ENCODE peak calls at places on chromosomes 13 and 19, in eight cellular contexts. C is H1, S is transverse colon, P is prostate gland, B is stomach, O is endothelial cell of umbilical vein, L is Panc1, I is upper lobe of left lung. Q is an unnamed sample. For H3K4me1, the result is how much of the 10 kb centered on the place peaks cover.

GRCh38 chr13:113897161-113897560 is 33.3 kb upstream of the GAS6 start:
- DNase-seq in B (no peak), P (no peak), S (no peak), C (no peak), I (no peak), L (no peak), O (peak), Q (peak)

GRCh38 chr19:3061214-3062161 is 807 bp downstream of the TLE5 start:
- DNase-seq in O (no peak), S (peak), C (no peak), I (peak), L (no peak), P (peak), B (peak), Q (no peak)

GRCh38 chr13:40031031-40031430 is 375.6 kb downstream of the COG6 start:
- DNase-seq in I (no peak), L (no peak), C (no peak), S (no peak), O (peak), B (no peak), P (no peak), Q (no peak)

GRCh38 chr13:35092251-35092650 is 150.2 kb downstream of the NBEA start:
- DNase-seq in L (no peak), S (no peak), O (no peak), C (no peak), P (no peak), B (no peak), I (no peak), Q (no peak)

GRCh38 chr13:66673401-66673800 is 556.7 kb downstream of the PCDH9 start:
- DNase-seq in B (no peak), S (no peak), P (no peak), C (no peak), I (no peak), L (no peak), O (no peak), Q (no peak)

GRCh38 chr13:96925466-96925865 is 68.8 kb downstream of the OXGR1 start:
- DNase-seq in I (no peak), L (no peak), S (no peak), O (no peak), C (no peak), B (no peak), P (no peak), Q (no peak)

GRCh38 chr19:33815410-33816340 is 19.0 kb downstream of the KCTD15 start:
- DNase-seq in C (no peak), O (no peak), P (no peak), L (no peak), B (no peak), S (no peak), I (no peak), Q (no peak)

GRCh38 chr19:56477429-56478338 is 539 bp upstream of the ZNF667 start:
- DNase-seq in L (no peak), B (peak), C (peak), P (peak), S (peak), I (peak), O (peak), Q (peak)

GRCh38 chr19:54806516-54806838 is 3.1 kb downstream of the KIR2DL4 start:
- DNase-seq in B (no peak), O (no peak), I (no peak), C (no peak), L (no peak), S (no peak), P (no peak), Q (no peak)

GRCh38 chr13:25927966-25928365 is 123.8 kb downstream of the SHISA2 start:
- DNase-seq in L (no peak), S (no peak), C (no peak), I (no peak), P (no peak), B (no peak), O (no peak), Q (no peak)

GRCh38 chr19:15299568-15300409 is 32.5 kb downstream of the BRD4 start:
- DNase-seq in S (no peak), O (no peak), B (no peak), L (no peak), P (no peak), I (no peak), C (no peak), Q (no peak)

GRCh38 chr19:15303105-15303780 is 29.1 kb downstream of the BRD4 start:
- DNase-seq in S (no peak), I (no peak), O (no peak), C (no peak), P (peak), B (no peak), L (no peak), Q (no peak)

GRCh38 chr19:15298847-15299567 is 33.3 kb downstream of the BRD4 start:
- DNase-seq in P (no peak), B (no peak), I (no peak), C (no peak), S (no peak), L (no peak), O (no peak), Q (no peak)

GRCh38 chr19:15297416-15298224 is 34.7 kb downstream of the BRD4 start:
- DNase-seq in I (no peak), P (peak), L (peak), O (no peak), S (peak), C (no peak), B (no peak), Q (no peak)

DNA sequence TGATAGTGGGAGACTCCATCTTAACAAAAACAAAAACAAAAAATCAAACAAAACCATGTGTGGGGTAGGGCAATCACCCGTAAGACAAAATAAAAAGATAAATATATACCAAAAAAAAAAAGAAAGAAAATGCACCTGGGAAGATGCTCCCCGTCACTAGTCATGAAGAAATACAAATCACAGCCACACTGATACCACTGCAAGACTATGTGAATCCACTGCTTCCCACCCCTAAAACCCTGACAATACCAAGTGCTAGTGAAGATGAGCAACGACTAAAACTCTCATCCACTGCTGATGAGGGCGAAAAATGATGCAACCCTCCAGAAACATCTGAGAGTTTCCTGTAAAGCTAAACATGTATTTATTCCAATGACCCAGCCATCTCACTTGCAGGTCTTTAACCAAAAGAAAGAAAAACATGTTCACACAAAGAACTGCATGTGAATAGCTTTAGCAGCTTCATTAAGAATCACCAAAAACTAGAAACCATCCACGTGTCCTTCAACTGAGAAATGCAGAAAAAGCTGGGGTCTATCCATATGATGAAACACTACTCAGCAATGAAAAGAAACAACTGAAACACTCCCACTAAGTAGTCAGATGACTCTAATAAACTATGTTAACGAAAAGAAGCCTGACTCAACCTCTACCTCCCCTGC is 31.7 kb downstream of the BRD4 start:
- DNase-seq in C (no peak), L (peak), S (no peak), O (no peak), B (no peak), P (no peak), I (no peak), Q (no peak)
- H3K4me1 ChIP-seq in C (under half), L (half or more), S (half or more), O (under half), B (half or more), P (under half), I (half or more), Q (under half)

DNA sequence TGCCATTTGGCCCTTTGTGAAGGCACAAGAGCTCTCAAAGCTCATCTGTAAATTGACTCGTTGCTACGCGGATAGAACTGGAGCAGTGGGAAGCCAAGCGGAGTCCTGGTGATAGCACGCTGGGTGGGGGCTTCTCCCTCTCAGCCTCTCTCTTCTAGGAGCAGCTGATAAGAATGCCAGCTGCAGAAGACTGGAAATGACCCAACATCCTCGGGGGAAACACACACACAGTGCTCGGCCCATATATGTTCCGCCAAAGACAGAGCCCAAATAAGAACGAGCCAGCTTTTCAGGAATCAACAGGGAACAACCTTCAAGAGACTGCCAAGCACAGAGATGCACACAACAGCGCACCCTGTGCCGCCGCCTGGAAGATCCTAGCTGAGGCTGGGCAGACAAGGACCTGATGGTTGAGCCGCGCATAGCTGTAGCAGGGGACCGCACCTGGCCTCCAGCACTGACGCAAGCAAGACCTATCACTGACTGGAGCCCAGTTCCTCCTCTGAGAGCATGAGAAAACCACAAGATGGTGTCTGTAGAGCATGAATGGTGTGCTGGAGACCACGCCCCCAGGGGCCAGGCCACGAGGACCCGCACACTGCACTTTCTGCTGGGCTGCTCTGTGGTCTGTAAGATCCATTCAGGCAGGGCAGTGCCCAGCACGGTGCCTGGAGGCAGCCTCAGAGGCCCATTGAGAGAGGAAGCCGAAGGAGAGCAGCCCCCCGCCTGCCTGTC is 16.0 kb upstream of the SLC35E1 start:
- DNase-seq in B (no peak), P (peak), S (peak), L (no peak), C (no peak), O (peak), I (peak), Q (no peak)
- TF ChIP-seq CTCF in B (no peak), P (no peak), S (no peak), L (no peak), C (no peak), O (no peak), I (no peak), Q (no peak)

DNA sequence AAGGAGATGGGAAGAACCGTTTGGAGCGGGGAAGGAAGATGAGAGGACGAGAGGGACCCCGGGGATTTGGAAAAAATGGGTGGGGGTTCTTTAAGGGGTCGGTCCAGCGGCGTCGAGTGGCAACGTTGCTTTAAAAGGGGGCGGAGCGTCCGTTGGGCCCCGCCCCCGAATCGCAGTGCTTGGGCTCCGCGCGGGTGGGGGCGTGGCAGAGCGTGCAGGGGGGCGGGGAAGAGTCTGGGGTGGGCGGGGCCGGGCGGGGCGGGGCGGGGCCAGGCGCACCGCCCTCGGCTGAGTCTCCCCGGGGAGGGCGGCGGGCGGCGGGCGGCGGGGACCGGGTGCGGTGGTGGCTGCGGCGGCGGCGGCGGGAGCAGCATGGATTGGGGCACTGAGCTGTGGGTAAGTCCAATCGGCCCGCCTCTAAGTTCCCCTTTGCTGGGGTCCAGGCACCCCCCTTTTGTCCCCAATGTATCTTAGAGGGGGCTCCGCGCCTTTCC is at the start of gene TRIP10:
- DNase-seq in O (peak), P (peak), B (peak), S (peak), C (no peak), I (peak), L (no peak), Q (peak)
- TF ChIP-seq POLR2AphosphoS5 in O (no peak), P (peak), B (peak), S (peak), C (no peak), I (peak), L (no peak), Q (no peak)

GRCh38 chr13:99178636-99179035 is 22.0 kb upstream of the UBAC2 start:
- DNase-seq in O (no peak), L (no peak), S (no peak), P (no peak), C (no peak), I (no peak), B (no peak), Q (no peak)

GRCh38 chr13:99173606-99174005 is 27.0 kb upstream of the UBAC2 start:
- DNase-seq in L (no peak), B (no peak), O (no peak), I (no peak), P (no peak), C (no peak), S (no peak), Q (no peak)

GRCh38 chr13:99176309-99177276 is 24.1 kb upstream of the UBAC2 start:
- DNase-seq in L (peak), C (peak), B (peak), I (no peak), O (peak), P (peak), S (peak), Q (peak)

GRCh38 chr13:99172951-99173350 is 27.7 kb upstream of the UBAC2 start:
- DNase-seq in P (no peak), L (no peak), B (no peak), S (no peak), I (peak), O (no peak), C (no peak), Q (no peak)

GRCh38 chr13:99174533-99175100 is 26.0 kb upstream of the UBAC2 start:
- DNase-seq in L (no peak), C (no peak), B (no peak), S (no peak), P (no peak), I (no peak), O (no peak), Q (no peak)
- H3K4me1 ChIP-seq in L (under half), C (under half), B (under half), S (under half), P (under half), I (under half), O (under half), Q (under half)

DNA sequence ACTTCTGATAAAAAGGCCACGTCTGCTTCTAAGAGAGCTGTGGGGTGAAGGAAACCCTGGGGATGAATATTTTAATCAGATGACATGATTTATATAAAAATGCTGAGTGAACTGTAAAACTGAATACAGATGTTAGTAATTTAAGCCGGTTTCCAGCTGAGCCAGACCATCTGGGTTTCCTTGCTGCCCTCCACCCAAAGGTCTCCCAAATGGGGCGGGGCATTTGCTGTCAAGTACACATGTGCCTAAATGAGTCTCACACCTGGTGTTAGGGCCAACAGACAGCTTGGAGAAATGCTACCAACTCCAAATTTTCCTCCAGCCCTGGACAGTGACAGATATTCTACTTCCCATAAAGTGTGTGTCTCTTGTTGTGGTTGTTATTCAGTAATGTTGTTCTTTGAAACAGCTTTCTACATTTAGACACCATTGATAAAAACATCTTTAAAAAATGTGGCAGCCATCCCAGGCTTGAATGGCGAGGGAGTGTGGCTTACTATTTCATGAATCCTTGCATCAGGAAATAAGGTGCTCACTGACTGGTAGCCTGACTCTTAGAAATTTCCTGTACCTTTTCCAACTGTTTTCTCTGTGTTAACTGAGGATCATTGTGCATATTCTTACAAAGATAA is 350.4 kb downstream of the MTUS2 start:
- DNase-seq in P (no peak), C (no peak), S (no peak), O (no peak), I (no peak), L (no peak), B (no peak), Q (no peak)
- TF ChIP-seq CTCF in P (no peak), C (no peak), S (no peak), O (no peak), I (no peak), L (no peak), B (no peak), Q (no peak)

DNA sequence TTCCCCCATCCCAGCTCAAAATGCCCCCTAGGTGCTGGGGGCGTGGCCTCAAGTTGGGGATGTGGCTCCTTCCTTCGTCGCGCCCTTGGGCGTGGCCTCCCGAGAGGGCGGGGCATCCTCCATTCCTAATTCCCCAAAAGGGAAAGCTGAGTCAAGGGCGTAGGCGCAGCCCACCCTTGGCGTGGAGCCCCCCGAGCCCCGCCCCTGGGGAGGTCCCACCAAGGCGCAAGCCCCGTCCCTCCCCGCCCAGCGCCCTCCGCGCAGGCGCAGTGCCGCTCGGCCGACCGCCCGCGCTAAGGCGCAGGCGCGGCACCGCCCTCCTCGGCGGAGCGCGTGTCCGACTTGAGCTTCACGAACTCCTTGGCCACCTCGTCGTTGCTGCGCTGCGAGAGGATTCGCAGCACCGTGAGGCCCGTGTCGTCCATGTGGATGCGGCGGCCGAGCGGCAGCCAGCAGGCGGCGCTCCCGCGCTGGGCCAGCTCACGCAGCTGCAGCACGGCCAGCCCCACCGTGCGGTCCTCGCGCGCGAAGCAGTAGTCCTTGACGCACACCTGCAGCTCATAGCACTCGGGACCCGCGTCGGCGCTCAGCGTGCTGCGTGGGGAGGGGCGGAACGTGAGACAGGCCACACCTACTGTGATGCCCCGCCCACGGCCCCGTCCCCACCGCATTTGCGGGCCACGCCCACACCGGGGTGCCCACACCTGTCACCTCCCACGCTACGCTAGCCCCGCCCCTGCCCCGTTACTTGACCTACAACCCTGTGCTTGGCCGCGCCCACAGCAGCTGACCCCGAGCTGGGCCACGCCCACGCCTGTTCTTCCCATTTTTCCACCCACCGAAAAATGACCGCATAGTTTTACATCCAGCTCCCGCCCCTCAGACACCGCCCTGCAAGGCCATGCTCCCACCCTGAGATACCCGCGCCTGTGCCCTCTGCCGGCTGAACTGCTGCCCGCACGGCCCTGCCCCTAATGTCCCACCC is 50.6 kb downstream of the COLGALT1 start:
- DNase-seq in O (peak), C (peak), P (peak), I (peak), B (peak), L (peak), S (peak), Q (no peak)
- TF ChIP-seq POLR2AphosphoS5 in O (peak), C (peak), P (no peak), I (no peak), B (no peak), L (peak), S (no peak), Q (no peak)